ENCODE peak calls at places on chromosomes 12 and 14, in four cellular contexts. Y is neural progenitor cell, H is hepatocyte, W is astrocyte. O is an unnamed sample.

GRCh38 chr14:22572562-22573058 is 16.4 kb downstream of the DAD1 start:
- DNase-seq in W (no peak), H (peak; percentile 37), Y (no peak), O (no peak)

GRCh38 chr12:27818421-27818918 is 38.4 kb upstream of the MANSC4 start:
- DNase-seq in Y (no peak), W (no peak), H (no peak), O (no peak)

GRCh38 chr12:85951823-85952222 is 77.7 kb downstream of the NTS start:
- DNase-seq in H (peak; percentile 7), W (peak; percentile 3), Y (no peak), O (no peak)

GRCh38 chr12:203462-204260 is 10.3 kb downstream of the SLC6A12 start:
- DNase-seq in H (peak; percentile 71), Y (peak; percentile 82), W (no peak), O (no peak)

GRCh38 chr14:73233564-73233963 is 3.7 kb upstream of the PAPLN start:
- DNase-seq in H (no peak), Y (no peak), W (no peak), O (no peak)

GRCh38 chr14:88505621-88506020 is 49.2 kb downstream of the PTPN21 start:
- DNase-seq in Y (no peak), H (no peak), W (no peak), O (no peak)

GRCh38 chr14:103551338-103551762 is 11.1 kb downstream of the BAG5 start:
- DNase-seq in Y (no peak), W (no peak), H (no peak), O (no peak)

GRCh38 chr12:64746663-64747062 is 12.5 kb downstream of the GNS start:
- DNase-seq in Y (no peak), W (peak; percentile 22), H (no peak), O (no peak)

GRCh38 chr14:97266653-97267052 is 469.5 kb downstream of the VRK1 start:
- DNase-seq in W (peak; percentile 95), H (peak; percentile 52), Y (no peak), O (no peak)

GRCh38 chr12:131008461-131009270 is 55.0 kb downstream of the ADGRD1 start:
- DNase-seq in W (no peak), Y (no peak), H (no peak), O (no peak)

GRCh38 chr12:14665354-14666348 is 30.7 kb downstream of the GUCY2C start:
- DNase-seq in W (no peak), H (no peak), Y (peak; percentile 3), O (no peak)

GRCh38 chr14:90523544-90523943 is 126.7 kb downstream of the CALM1 start:
- DNase-seq in Y (no peak), H (no peak), W (peak; percentile 75), O (no peak)

GRCh38 chr12:40692617-40693502 is 621 bp downstream of the CNTN1 start:
- DNase-seq in H (peak; percentile 25), Y (peak; percentile 37), W (no peak), O (no peak)

GRCh38 chr14:81219821-81220487 is 805 bp downstream of the GTF2A1 start:
- DNase-seq in W (no peak), H (peak; percentile 78), Y (peak; percentile 78), O (peak; percentile 35)

GRCh38 chr14:26925876-26926584 is 328.2 kb upstream of the NOVA1 start:
- DNase-seq in W (peak; percentile 43), Y (no peak), H (no peak), O (no peak)

GRCh38 chr14:90715993-90716392 is 100.2 kb downstream of the TTC7B start:
- DNase-seq in H (no peak), W (no peak), Y (no peak), O (no peak)

GRCh38 chr12:93297536-93297935 is 80.2 kb upstream of the NUDT4 start:
- DNase-seq in Y (no peak), H (no peak), W (no peak), O (no peak)

GRCh38 chr12:34604227-34604626 is 581.9 kb downstream of the ALG10 start:
- DNase-seq in Y (no peak), W (no peak), H (no peak), O (no peak)
- H3K9me3 ChIP-seq in Y (no peaks in the 10 kb centered on the region), W (peaks cover 33% of the 10 kb centered on the region), H (no peaks in the 10 kb centered on the region), O (peaks cover 5% of the 10 kb centered on the region)

GRCh38 chr12:17866802-17867201 is 223.2 kb downstream of the RERGL start:
- DNase-seq in Y (no peak), H (no peak), W (no peak), O (no peak)
- H3K9me3 ChIP-seq in Y (no peaks in the 10 kb centered on the region), H (no peaks in the 10 kb centered on the region), W (no peaks in the 10 kb centered on the region), O (no peaks in the 10 kb centered on the region)

DNA sequence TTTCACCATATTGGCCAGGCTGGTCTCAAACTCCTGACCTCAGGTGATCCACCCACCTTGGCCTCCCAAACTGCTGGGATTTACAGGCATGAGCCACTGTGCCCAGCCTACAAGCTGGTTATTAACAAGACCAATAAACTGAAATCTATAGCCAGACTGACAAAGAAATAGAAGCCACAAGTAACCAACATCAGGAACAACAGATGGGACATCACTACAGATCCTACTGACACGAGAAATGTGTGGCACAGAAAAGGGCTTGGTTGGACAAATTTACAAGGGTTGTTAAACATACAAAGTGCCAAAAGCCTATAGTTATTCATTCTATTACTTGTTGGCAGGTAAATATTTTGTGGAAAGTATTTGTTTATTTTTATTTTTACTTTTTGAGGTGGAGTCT is 11.6 kb downstream of the MTA1 start:
- DNase-seq in H (no peak), W (no peak), Y (no peak), O (no peak)
- H3K9me3 ChIP-seq in H (no peaks in the 10 kb centered on the region), W (no peaks in the 10 kb centered on the region), Y (no peaks in the 10 kb centered on the region), O (no peaks in the 10 kb centered on the region)

GRCh38 chr14:105974902-105975301 is 448.5 kb downstream of the TMEM121 start:
- DNase-seq in Y (no peak), W (no peak), H (no peak), O (peak; percentile 42)

GRCh38 chr14:105968291-105968690 is 441.9 kb downstream of the TMEM121 start:
- DNase-seq in W (no peak), H (no peak), Y (no peak), O (no peak)

DNA sequence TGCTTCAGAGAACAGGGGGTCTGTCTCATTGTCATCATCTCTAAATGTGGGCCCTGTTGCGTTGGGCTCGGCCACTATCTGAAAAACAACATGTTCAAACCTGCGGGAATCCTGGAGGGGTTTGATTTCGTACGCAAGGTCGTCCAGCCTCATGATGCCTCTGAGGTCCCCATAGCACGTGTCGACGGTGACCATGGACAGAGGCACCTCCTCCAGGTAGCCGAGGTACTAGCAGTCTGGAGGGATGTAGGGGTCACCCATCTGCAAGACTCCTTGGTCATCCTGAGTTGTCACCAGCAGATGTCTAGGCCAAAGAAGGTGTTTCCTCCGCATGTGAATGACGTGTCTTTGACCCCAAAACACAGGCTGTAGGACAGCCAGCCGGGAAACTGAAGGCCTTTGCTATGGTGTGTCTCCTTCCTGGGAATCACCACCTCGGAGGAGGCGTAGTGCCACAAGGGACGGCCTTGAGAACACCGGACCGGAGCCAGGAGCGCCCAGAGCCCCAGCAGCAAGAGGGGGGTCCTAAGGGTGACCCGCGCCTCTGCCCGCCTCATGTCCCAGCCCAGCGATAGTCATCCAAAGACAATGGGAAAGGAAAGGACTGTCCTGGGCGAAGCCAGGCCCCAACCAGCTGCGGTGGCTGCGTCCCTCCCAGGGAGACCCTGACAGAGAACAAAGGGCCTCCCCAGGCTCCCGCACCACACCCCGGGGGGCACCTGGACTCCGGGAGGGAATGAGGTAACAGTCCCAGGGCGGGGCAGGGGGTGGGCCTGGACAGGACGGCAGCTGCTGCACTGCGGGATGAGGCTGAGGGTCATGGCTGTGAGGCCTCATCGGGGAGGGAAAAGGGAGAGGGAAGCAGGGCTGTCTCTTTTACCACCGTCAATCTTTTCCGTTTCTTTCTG is 445.5 kb downstream of the TMEM121 start:
- DNase-seq in W (no peak), Y (no peak), H (no peak), O (no peak)
- H3K9me3 ChIP-seq in W (peaks cover 4% of the 10 kb centered on the region), Y (peaks cover 17% of the 10 kb centered on the region), H (no peaks in the 10 kb centered on the region), O (no peaks in the 10 kb centered on the region)

GRCh38 chr14:28242895-28243294 is 523.7 kb upstream of the FOXG1 start:
- DNase-seq in W (no peak), H (no peak), Y (no peak), O (no peak)
- H3K9me3 ChIP-seq in W (no peaks in the 10 kb centered on the region), H (no peaks in the 10 kb centered on the region), Y (no peaks in the 10 kb centered on the region), O (peaks cover 3% of the 10 kb centered on the region)

DNA sequence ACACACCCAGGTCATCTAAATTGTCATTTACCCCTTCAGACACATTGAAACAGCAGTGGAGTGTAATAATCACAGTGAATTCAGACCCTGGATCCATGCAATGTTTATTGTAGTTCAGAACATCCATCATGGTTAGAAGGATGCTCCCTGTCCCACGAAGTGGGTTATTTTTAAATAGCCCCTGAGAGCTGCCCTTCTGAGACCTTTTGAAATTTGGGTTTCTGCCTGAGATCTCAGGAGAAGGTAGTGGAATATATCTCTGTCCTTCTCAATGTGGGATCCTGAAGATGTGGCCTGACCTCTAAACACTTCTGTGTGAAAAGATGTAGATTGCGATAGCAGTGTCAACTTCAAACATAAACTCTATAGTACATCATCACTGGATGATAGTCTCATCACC is 1080.6 kb downstream of the TMEM121 start:
- DNase-seq in W (no peak), H (no peak), Y (no peak), O (no peak)
- H3K9me3 ChIP-seq in W (peaks cover 13% of the 10 kb centered on the region), H (no peaks in the 10 kb centered on the region), Y (peaks cover 18% of the 10 kb centered on the region), O (no peaks in the 10 kb centered on the region)

GRCh38 chr12:126907900-126908764 is 1358.8 kb upstream of the TMEM132C start:
- DNase-seq in Y (no peak), H (no peak), W (no peak), O (no peak)
- H3K9me3 ChIP-seq in Y (no peaks in the 10 kb centered on the region), H (no peaks in the 10 kb centered on the region), W (no peaks in the 10 kb centered on the region), O (no peaks in the 10 kb centered on the region)

O was measured in T-helper 17 cell.